ENCODE peak calls at places on chromosomes 4 and X, in four cellular contexts. Z, J, O and S are unnamed samples.

GRCh38 chr4:139005774-139006173 is 9.8 kb upstream of the NOCT start:
- DNase-seq in Z (no peak), J (no peak), O (no peak), S (no peak)

GRCh38 chr4:26803462-26803861 is 57.2 kb upstream of the STIM2 start:
- DNase-seq in Z (no peak), J (no peak), O (no peak), S (no peak)

GRCh38 chr4:8308144-8308543 is 38.6 kb downstream of the HTRA3 start:
- DNase-seq in Z (no peak), J (no peak), O (no peak), S (no peak)

GRCh38 chrX:13816899-13817298 is at the start of gene GPM6B:
- DNase-seq in Z (no peak), J (no peak), O (no peak), S (no peak)

GRCh38 chrX:54825716-54826428 is 18.3 kb downstream of the MAGED2 start:
- DNase-seq in Z (no peak), J (peak; percentile 9), O (no peak), S (no peak)

GRCh38 chr4:25795566-25796454 is 67.0 kb downstream of the SEL1L3 start:
- DNase-seq in Z (no peak), J (no peak), O (peak; percentile 40), S (peak; percentile 59)

GRCh38 chrX:10173331-10173900 is 16.6 kb downstream of the CLCN4 start:
- DNase-seq in Z (no peak), J (no peak), O (peak; percentile 64), S (peak; percentile 87)

GRCh38 chr4:17385403-17385802 is 126.5 kb downstream of the QDPR start:
- DNase-seq in Z (no peak), J (no peak), O (peak; percentile 47), S (peak; percentile 45)

GRCh38 chr4:109801895-109802319 is at the start of gene CFI:
- DNase-seq in Z (no peak), J (no peak), O (peak; percentile 84), S (peak; percentile 92)

GRCh38 chr4:169385356-169385755 is 114.6 kb upstream of the SH3RF1 start:
- DNase-seq in Z (no peak), J (no peak), O (peak; percentile 50), S (peak; percentile 55)

GRCh38 chr4:84966382-84967291 is at the start of gene WDFY3:
- DNase-seq in Z (peak; percentile 89), J (no peak), O (peak; percentile 89), S (peak; percentile 93)

GRCh38 chrX:154489182-154489581 is 1.2 kb downstream of the SLC10A3 start:
- DNase-seq in Z (no peak), J (no peak), O (no peak), S (no peak)

GRCh38 chr4:40178672-40179071 is 18.2 kb upstream of the RHOH start:
- DNase-seq in Z (no peak), J (no peak), O (peak; percentile 28), S (no peak)

GRCh38 chr4:180380733-180381132 is 1862.5 kb upstream of the TENM3 start:
- DNase-seq in Z (no peak), J (no peak), O (peak; percentile 0), S (no peak)

GRCh38 chrX:150848914-150849365 is 49.5 kb downstream of the CD99L2 start:
- DNase-seq in Z (peak; percentile 42), J (no peak), O (no peak), S (no peak)

GRCh38 chr4:85939595-85939994 is 420.3 kb downstream of the MAPK10 start:
- DNase-seq in Z (no peak), J (no peak), O (no peak), S (no peak)